ENCODE peak calls at places on chromosome 13, in seven cellular contexts. Y is HepG2, B is GM12878, Z is GM12891, L is SK-N-SH, D is H1, S is K562. I is an unnamed sample.

GRCh38 chr13:34076943-34077703 is 259.2 kb downstream of the RFC3 start:
- DNase-seq in Y (peak), B (no peak), Z (no peak), L (peak), D (no peak), S (no peak), I (no peak)

GRCh38 chr13:24127116-24127631 is 33.3 kb upstream of the SPATA13 start:
- DNase-seq in Y (no peak), B (peak), Z (no peak), L (no peak), D (no peak), S (no peak), I (no peak)

GRCh38 chr13:42893346-42893745 is 98.7 kb downstream of the EPSTI1 start:
- DNase-seq in Y (no peak), B (no peak), Z (no peak), L (no peak), D (no peak), S (no peak), I (no peak)

GRCh38 chr13:80033286-80033685 is 307.6 kb downstream of the SPRY2 start:
- DNase-seq in Y (no peak), B (no peak), Z (no peak), L (no peak), D (no peak), S (no peak), I (no peak)

GRCh38 chr13:54593504-54593903 is 1564.9 kb downstream of the OLFM4 start:
- DNase-seq in Y (no peak), B (no peak), Z (no peak), L (no peak), D (no peak), S (no peak), I (no peak)

GRCh38 chr13:51584731-51585191 is 499 bp downstream of the WDFY2 start:
- DNase-seq in Y (peak), B (no peak), Z (peak), L (peak), D (peak), S (peak), I (peak)

GRCh38 chr13:26179344-26179743 is 42.8 kb downstream of the RNF6 start:
- DNase-seq in Y (no peak), B (no peak), Z (no peak), L (no peak), D (no peak), S (no peak), I (no peak)

GRCh38 chr13:46595136-46595917 is 42.4 kb downstream of the LRCH1 start:
- DNase-seq in Y (no peak), B (no peak), Z (no peak), L (no peak), D (no peak), S (no peak), I (no peak)

GRCh38 chr13:111177081-111177711 is 62.1 kb downstream of the ARHGEF7 start:
- DNase-seq in Y (no peak), B (no peak), Z (no peak), L (no peak), D (no peak), S (no peak), I (no peak)
- TF ChIP-seq POLR2AphosphoS5 in Y (no peak), B (no peak), Z (no peak), L (no peak), D (no peak), S (no peak), I (no peak)

GRCh38 chr13:36069881-36070366 is 61.3 kb downstream of the DCLK1 start:
- DNase-seq in Y (no peak), B (no peak), Z (no peak), L (no peak), D (no peak), S (no peak), I (no peak)
- TF ChIP-seq TAF1 in Y (no peak), B (no peak), Z (no peak), L (no peak), D (no peak), S (no peak), I (no peak)

GRCh38 chr13:38960175-38960574 is 30.5 kb downstream of the STOML3 start:
- DNase-seq in Y (no peak), B (no peak), Z (no peak), L (no peak), D (no peak), S (no peak), I (no peak)
- TF ChIP-seq POLR2AphosphoS5 in Y (no peak), B (no peak), Z (no peak), L (no peak), D (no peak), S (no peak), I (no peak)

DNA sequence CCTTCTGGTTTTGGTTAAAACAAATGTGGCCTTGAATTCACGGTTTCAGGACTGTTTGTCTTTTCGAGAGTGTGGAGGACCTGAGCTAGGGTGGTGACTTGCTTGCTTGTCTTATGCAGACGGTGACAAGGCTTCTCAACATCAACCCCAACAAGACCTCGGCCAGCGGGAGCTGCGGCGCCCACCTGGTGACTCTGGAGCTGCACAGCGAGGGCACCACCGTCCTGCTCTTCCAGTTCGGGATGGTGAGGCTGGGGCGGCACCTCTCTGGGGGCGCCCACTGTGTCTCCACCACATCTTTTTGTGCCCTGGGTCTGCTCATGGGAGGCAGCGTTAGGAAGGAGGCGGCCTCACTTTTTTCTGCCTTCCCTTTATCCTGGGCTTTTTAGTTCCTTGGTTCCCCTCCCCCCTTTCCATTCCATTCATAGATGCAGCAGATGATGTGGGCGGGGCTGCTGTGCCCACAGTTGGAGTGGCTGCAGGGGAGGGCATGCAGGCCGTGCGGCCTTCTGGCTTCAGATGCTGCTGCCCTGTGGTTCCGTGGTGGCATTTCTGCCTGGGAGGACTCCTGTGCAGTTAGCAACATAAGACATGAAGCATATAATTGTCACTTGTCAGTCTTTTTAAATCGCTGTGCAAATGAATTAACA is 23.3 kb downstream of the LAMP1 start:
- DNase-seq in Y (no peak), B (no peak), Z (no peak), L (no peak), D (no peak), S (no peak), I (no peak)
- TF ChIP-seq TAF1 in Y (no peak), B (no peak), Z (no peak), L (no peak), D (no peak), S (no peak), I (no peak)

DNA sequence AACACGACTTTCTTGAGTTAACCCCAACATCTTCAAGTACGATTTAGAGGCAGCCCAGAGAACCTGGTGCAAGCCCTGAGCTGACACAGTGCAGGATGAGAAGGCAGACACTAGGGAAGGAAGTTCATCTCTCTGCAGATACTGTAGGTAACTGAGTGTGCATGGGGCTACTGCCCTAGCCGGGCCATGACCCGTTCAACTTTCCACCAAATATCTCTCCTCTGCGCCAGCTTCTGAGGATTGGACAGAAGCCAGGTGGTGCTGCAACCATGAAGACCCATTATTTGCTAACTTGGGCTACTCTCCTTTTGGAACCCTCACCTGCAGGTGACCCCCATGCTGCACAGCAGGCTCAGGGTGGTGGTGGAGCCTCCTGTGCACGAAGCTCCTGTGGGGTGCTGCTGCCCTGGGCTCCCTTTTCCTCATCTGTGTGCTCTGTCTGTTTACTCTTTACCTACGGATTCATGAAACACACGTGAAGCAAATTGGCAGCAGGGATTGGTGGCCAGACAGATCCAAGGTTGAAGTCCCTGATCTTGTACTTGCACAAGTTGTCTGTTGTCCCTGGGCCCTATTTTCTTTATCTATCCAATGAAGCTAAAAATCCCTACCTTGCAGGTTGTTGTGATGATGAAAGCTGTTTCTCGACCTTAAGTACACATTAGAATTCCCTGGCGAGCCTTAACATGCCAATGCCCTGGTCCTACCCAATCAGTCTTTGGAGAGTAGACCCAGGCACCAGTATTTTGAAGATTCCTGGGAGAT is 227.8 kb downstream of the LACC1 start:
- DNase-seq in Y (peak), B (no peak), Z (no peak), L (no peak), D (no peak), S (no peak), I (no peak)
- TF ChIP-seq POLR2AphosphoS5 in Y (no peak), B (no peak), Z (no peak), L (no peak), D (no peak), S (no peak), I (no peak)

GRCh38 chr13:90838561-90838960 is 508.9 kb upstream of the MIR17HG start:
- DNase-seq in Y (no peak), B (no peak), Z (no peak), L (no peak), D (no peak), S (no peak), I (no peak)

GRCh38 chr13:90839061-90839460 is 508.4 kb upstream of the MIR17HG start:
- DNase-seq in Y (no peak), B (no peak), Z (no peak), L (no peak), D (no peak), S (no peak), I (no peak)

GRCh38 chr13:90830782-90831181 is 516.7 kb upstream of the MIR17HG start:
- DNase-seq in Y (no peak), B (no peak), Z (no peak), L (no peak), D (no peak), S (no peak), I (no peak)

GRCh38 chr13:90834700-90835099 is 512.8 kb upstream of the MIR17HG start:
- DNase-seq in Y (no peak), B (no peak), Z (no peak), L (no peak), D (no peak), S (no peak), I (no peak)

GRCh38 chr13:90835826-90836225 is 511.7 kb upstream of the MIR17HG start:
- DNase-seq in Y (no peak), B (no peak), Z (no peak), L (no peak), D (no peak), S (no peak), I (no peak)
- TF ChIP-seq TAF1 in Y (no peak), B (no peak), Z (no peak), L (no peak), D (no peak), S (no peak), I (no peak)

DNA sequence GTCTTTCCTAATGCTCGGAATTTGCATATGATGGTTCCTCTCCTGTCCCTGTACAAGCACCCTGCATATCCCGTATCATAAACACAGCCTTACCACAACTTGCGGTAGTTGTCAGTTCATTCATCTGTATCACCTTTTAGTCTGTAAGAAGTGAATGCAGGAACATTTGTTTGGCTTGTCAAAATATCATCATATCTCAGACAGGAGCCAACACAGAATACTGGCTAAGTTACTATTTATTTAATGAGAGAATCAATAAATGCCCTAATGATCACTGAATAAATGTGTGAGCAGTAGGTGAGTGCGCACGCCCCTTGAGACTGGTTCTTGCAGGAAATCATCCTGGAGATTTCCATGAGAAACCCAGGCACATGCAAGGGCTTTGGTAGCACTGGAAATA is 182.8 kb downstream of the MYO16 start:
- DNase-seq in Y (no peak), B (no peak), Z (no peak), L (no peak), D (no peak), S (no peak), I (no peak)
- TF ChIP-seq POLR2AphosphoS5 in Y (no peak), B (no peak), Z (no peak), L (no peak), D (no peak), S (no peak), I (no peak)

I was measured in GM12892.